ENCODE peak calls at places on chromosomes 2 and 18, in seven cellular contexts. T is cardiac septum; D is activated CD4-positive, alpha-beta T cell treated with anti-CD3 and anti-CD28 coated beads, Interleukin-2, amount 10 ng/mL, durations not matched to agents 24 days and 14 days; F is astrocyte of the spinal cord; U is cardiac muscle cell; O is amygdala; V is HCEC 1CT. Z is an unnamed sample.

GRCh38 chr2:227388537-227389011 is 825 bp upstream of the SCYGR1 start:
- DNase-seq in F (peak), O (no peak), D (no peak), T (no peak), U (no peak), V (peak), Z (no peak)

GRCh38 chr2:55923091-55923977 is at the start of gene EFEMP1:
- DNase-seq in T (no peak), D (no peak), V (peak), U (peak), F (peak), O (peak), Z (peak)

GRCh38 chr2:174027956-174028355 is 62.8 kb upstream of the SP3 start:
- DNase-seq in U (no peak), T (no peak), D (no peak), O (no peak), F (no peak), V (no peak), Z (peak)

GRCh38 chr2:31004252-31004651 is 134.0 kb downstream of the GALNT14 start:
- DNase-seq in O (no peak), U (no peak), T (no peak), D (no peak), V (no peak), F (no peak), Z (no peak)

GRCh38 chr2:122056853-122057252 is 301.4 kb downstream of the TSN start:
- DNase-seq in O (no peak), T (no peak), D (no peak), F (no peak), U (no peak), V (no peak), Z (no peak)

GRCh38 chr2:135043345-135043744 is 3.9 kb downstream of the MAP3K19 start:
- DNase-seq in F (no peak), V (no peak), O (no peak), D (no peak), T (no peak), U (no peak), Z (no peak)

GRCh38 chr2:96764253-96764637 is 3.5 kb downstream of the CNNM4 start:
- DNase-seq in U (peak), T (no peak), V (no peak), O (no peak), F (no peak), D (no peak), Z (no peak)

GRCh38 chr18:49910019-49910418 is 96.7 kb upstream of the ACAA2 start:
- DNase-seq in T (no peak), O (no peak), U (no peak), V (no peak), F (no peak), D (no peak), Z (no peak)

GRCh38 chr2:240467659-240468299 is 32.3 kb downstream of the GPC1 start:
- DNase-seq in V (no peak), T (peak), O (no peak), D (no peak), F (no peak), U (no peak), Z (no peak)

GRCh38 chr18:46400449-46400848 is 256.6 kb downstream of the LOXHD1 start:
- DNase-seq in V (no peak), U (no peak), F (no peak), T (no peak), D (no peak), O (no peak), Z (peak)

GRCh38 chr2:238645716-238646115 is 202.2 kb upstream of the TWIST2 start:
- DNase-seq in V (no peak), D (no peak), O (no peak), U (no peak), F (no peak), T (no peak), Z (no peak)

GRCh38 chr2:66446924-66447323 is 12.0 kb downstream of the MEIS1 start:
- DNase-seq in F (peak), V (no peak), U (no peak), T (no peak), D (no peak), O (no peak), Z (no peak)

GRCh38 chr2:190379249-190379964 is 28.7 kb upstream of the MFSD6 start:
- DNase-seq in O (no peak), D (peak), F (peak), T (no peak), U (peak), V (no peak), Z (no peak)

GRCh38 chr2:27398962-27399361 is 10.4 kb downstream of the PPM1G start:
- DNase-seq in V (no peak), T (no peak), F (no peak), O (no peak), U (no peak), D (no peak), Z (no peak)

GRCh38 chr2:112713585-112713925 is 7.3 kb upstream of the NT5DC4 start:
- DNase-seq in V (no peak), U (no peak), T (no peak), F (no peak), D (no peak), O (no peak), Z (no peak)

GRCh38 chr2:58010599-58010998 is 36.0 kb upstream of the VRK2 start:
- DNase-seq in D (no peak), V (no peak), F (no peak), T (no peak), U (no peak), O (no peak), Z (no peak)

GRCh38 chr2:39661771-39662325 is 3.9 kb upstream of the TMEM178A start:
- DNase-seq in D (no peak), T (no peak), V (no peak), O (no peak), F (no peak), U (no peak), Z (no peak)

GRCh38 chr18:3508576-3509559 is 58.9 kb downstream of the TGIF1 start:
- DNase-seq in T (no peak), O (no peak), V (no peak), F (no peak), U (no peak), D (no peak), Z (no peak)

GRCh38 chr2:30511122-30512083 is 64.4 kb downstream of the LCLAT1 start:
- DNase-seq in T (no peak), F (peak), U (no peak), D (peak), O (no peak), V (peak), Z (peak)

GRCh38 chr2:189466656-189467055 is 25.4 kb downstream of the WDR75 start:
- DNase-seq in D (no peak), V (peak), F (peak), T (no peak), U (peak), O (no peak), Z (no peak)